ENCODE peak calls at places on chromosomes 7 and 10, in five cellular contexts. R is chondrocyte; A is fibroblast of pulmonary artery; O is CD4-positive, alpha-beta memory T cell; V is BE2C. X is an unnamed sample.

GRCh38 chr10:14822879-14823755 is 14.7 kb downstream of the CDNF start:
- DNase-seq in O (peak), A (peak), V (peak), R (no peak), X (peak)

GRCh38 chr10:44384601-44385422 is at the start of gene CXCL12:
- DNase-seq in O (no peak), R (no peak), V (peak), A (peak), X (no peak)

GRCh38 chr7:46146454-46147255 is 225.6 kb upstream of the IGFBP3 start:
- DNase-seq in A (peak), O (no peak), V (no peak), R (no peak), X (no peak)

GRCh38 chr10:130634796-130635195 is 498.6 kb downstream of the GLRX3 start:
- DNase-seq in A (no peak), R (no peak), V (no peak), O (no peak), X (no peak)

GRCh38 chr10:85995791-85996190 is 370.8 kb downstream of the GRID1 start:
- DNase-seq in V (no peak), A (peak), R (no peak), O (no peak), X (peak)

GRCh38 chr7:130281227-130281626 is 11.7 kb upstream of the CPA4 start:
- DNase-seq in A (peak), R (no peak), O (no peak), V (no peak), X (no peak)

GRCh38 chr7:141737118-141737835 is 881 bp upstream of the SSBP1 start:
- DNase-seq in O (peak), A (peak), V (no peak), R (no peak), X (no peak)

GRCh38 chr7:96187735-96188622 is 133.9 kb downstream of the SLC25A13 start:
- DNase-seq in R (no peak), O (no peak), A (no peak), V (no peak), X (no peak)

GRCh38 chr10:102268333-102268999 is 23.1 kb downstream of the GBF1 start:
- DNase-seq in O (no peak), A (peak), V (no peak), R (no peak), X (no peak)

GRCh38 chr7:118005021-118005420 is 131.8 kb upstream of the CTTNBP2 start:
- DNase-seq in R (no peak), A (no peak), O (no peak), V (no peak), X (peak)

GRCh38 chr7:41107330-41107937 is 595.5 kb downstream of the INHBA start:
- DNase-seq in A (no peak), R (no peak), O (no peak), V (no peak), X (no peak)

GRCh38 chr10:9091515-9092093 is 1037.1 kb downstream of the GATA3 start:
- DNase-seq in V (no peak), A (no peak), R (no peak), O (no peak), X (no peak)

GRCh38 chr7:75696263-75697037 is 42.3 kb downstream of the HIP1 start:
- DNase-seq in V (no peak), R (no peak), A (no peak), O (no peak), X (no peak)

GRCh38 chr10:131017566-131018285 is 293.8 kb downstream of the TCERG1L start:
- DNase-seq in R (peak), V (no peak), A (no peak), O (no peak), X (no peak)

GRCh38 chr10:47092822-47093221 is 181.6 kb downstream of the PTPN20 start:
- DNase-seq in R (no peak), A (no peak), O (no peak), V (no peak), X (peak)

GRCh38 chr10:35843524-35844171 is 201.6 kb upstream of the FZD8 start:
- DNase-seq in R (no peak), V (no peak), A (peak), O (no peak), X (no peak)

GRCh38 chr7:140348161-140348849 is 50.0 kb downstream of the SLC37A3 start:
- DNase-seq in R (no peak), V (no peak), A (peak), O (no peak), X (no peak)

GRCh38 chr7:11128500-11128899 is 154.8 kb downstream of the PHF14 start:
- DNase-seq in R (no peak), V (no peak), A (no peak), O (no peak), X (no peak)

GRCh38 chr7:30201921-30202320 is 67.1 kb downstream of the MTURN start:
- DNase-seq in V (no peak), O (no peak), A (no peak), R (no peak), X (no peak)